ENCODE peak calls at places on chromosomes 6 and 20, in ten cellular contexts. One of them, this sample, is unnamed.

GRCh38 chr6:3753228-3753795 is 1.8 kb upstream of the PXDC1 start:
- DNase-seq in CD8-positive, alpha-beta T cell: no peak
- DNase-seq in stomach: no peak
- DNase-seq in cardiac muscle cell: no peak
- DNase-seq in PC-9: no peak
- DNase-seq in brain microvascular endothelial cell: no peak
- DNase-seq in PC-3: no peak
- DNase-seq in astrocyte of the spinal cord: no peak
- DNase-seq in fibroblast of mammary gland: no peak
- DNase-seq in endothelial cell: no peak
- DNase-seq in this sample: no peak

GRCh38 chr20:19212524-19213502 is at the start of gene SLC24A3:
- DNase-seq in CD8-positive, alpha-beta T cell: no peak
- DNase-seq in stomach: peak
- DNase-seq in cardiac muscle cell: peak
- DNase-seq in PC-9: no peak
- DNase-seq in brain microvascular endothelial cell: no peak
- DNase-seq in PC-3: peak
- DNase-seq in astrocyte of the spinal cord: peak
- DNase-seq in fibroblast of mammary gland: peak
- DNase-seq in endothelial cell: peak
- DNase-seq in this sample: no peak

GRCh38 chr20:50470249-50470858 is 39.8 kb upstream of the PTPN1 start:
- DNase-seq in CD8-positive, alpha-beta T cell: no peak
- DNase-seq in stomach: no peak
- DNase-seq in cardiac muscle cell: no peak
- DNase-seq in PC-9: no peak
- DNase-seq in brain microvascular endothelial cell: peak
- DNase-seq in PC-3: no peak
- DNase-seq in astrocyte of the spinal cord: no peak
- DNase-seq in fibroblast of mammary gland: no peak
- DNase-seq in endothelial cell: no peak
- DNase-seq in this sample: no peak

GRCh38 chr6:17584241-17584803 is 15.8 kb upstream of the FAM8A1 start:
- DNase-seq in CD8-positive, alpha-beta T cell: no peak
- DNase-seq in stomach: no peak
- DNase-seq in cardiac muscle cell: peak
- DNase-seq in PC-9: no peak
- DNase-seq in brain microvascular endothelial cell: peak
- DNase-seq in PC-3: peak
- DNase-seq in astrocyte of the spinal cord: peak
- DNase-seq in fibroblast of mammary gland: peak
- DNase-seq in endothelial cell: peak
- DNase-seq in this sample: peak

GRCh38 chr20:44028868-44029847 is 114.5 kb downstream of the TOX2 start:
- DNase-seq in CD8-positive, alpha-beta T cell: no peak
- DNase-seq in stomach: no peak
- DNase-seq in cardiac muscle cell: no peak
- DNase-seq in PC-9: no peak
- DNase-seq in brain microvascular endothelial cell: no peak
- DNase-seq in PC-3: no peak
- DNase-seq in astrocyte of the spinal cord: no peak
- DNase-seq in fibroblast of mammary gland: no peak
- DNase-seq in endothelial cell: no peak
- DNase-seq in this sample: no peak

GRCh38 chr6:125102901-125103300 is 50.7 kb upstream of the TPD52L1 start:
- DNase-seq in CD8-positive, alpha-beta T cell: no peak
- DNase-seq in stomach: no peak
- DNase-seq in cardiac muscle cell: peak
- DNase-seq in PC-9: peak
- DNase-seq in brain microvascular endothelial cell: peak
- DNase-seq in PC-3: peak
- DNase-seq in astrocyte of the spinal cord: peak
- DNase-seq in fibroblast of mammary gland: peak
- DNase-seq in endothelial cell: no peak
- DNase-seq in this sample: no peak

GRCh38 chr6:129748212-129748900 is 38.4 kb upstream of the ARHGAP18 start:
- DNase-seq in CD8-positive, alpha-beta T cell: peak
- DNase-seq in stomach: peak
- DNase-seq in cardiac muscle cell: no peak
- DNase-seq in PC-9: no peak
- DNase-seq in brain microvascular endothelial cell: peak
- DNase-seq in PC-3: peak
- DNase-seq in astrocyte of the spinal cord: peak
- DNase-seq in fibroblast of mammary gland: peak
- DNase-seq in endothelial cell: no peak
- DNase-seq in this sample: no peak

GRCh38 chr6:170448317-170448716 is 104.8 kb downstream of the PSMB1 start:
- DNase-seq in CD8-positive, alpha-beta T cell: no peak
- DNase-seq in stomach: no peak
- DNase-seq in cardiac muscle cell: no peak
- DNase-seq in PC-9: no peak
- DNase-seq in brain microvascular endothelial cell: no peak
- DNase-seq in PC-3: no peak
- DNase-seq in astrocyte of the spinal cord: no peak
- DNase-seq in fibroblast of mammary gland: no peak
- DNase-seq in endothelial cell: no peak
- DNase-seq in this sample: no peak

GRCh38 chr20:44967207-44967807 is 995 bp downstream of the STK4 start:
- DNase-seq in CD8-positive, alpha-beta T cell: no peak
- DNase-seq in stomach: no peak
- DNase-seq in cardiac muscle cell: no peak
- DNase-seq in PC-9: peak
- DNase-seq in brain microvascular endothelial cell: no peak
- DNase-seq in PC-3: peak
- DNase-seq in astrocyte of the spinal cord: no peak
- DNase-seq in fibroblast of mammary gland: peak
- DNase-seq in endothelial cell: no peak
- DNase-seq in this sample: no peak

GRCh38 chr20:46010491-46011405 is 2.0 kb downstream of the MMP9 start:
- DNase-seq in CD8-positive, alpha-beta T cell: no peak
- DNase-seq in stomach: no peak
- DNase-seq in cardiac muscle cell: no peak
- DNase-seq in PC-9: no peak
- DNase-seq in brain microvascular endothelial cell: no peak
- DNase-seq in PC-3: no peak
- DNase-seq in astrocyte of the spinal cord: no peak
- DNase-seq in fibroblast of mammary gland: no peak
- DNase-seq in endothelial cell: no peak
- DNase-seq in this sample: no peak

GRCh38 chr20:8994045-8994444 is 74.8 kb upstream of the PLCB4 start:
- DNase-seq in CD8-positive, alpha-beta T cell: no peak
- DNase-seq in stomach: no peak
- DNase-seq in cardiac muscle cell: no peak
- DNase-seq in PC-9: no peak
- DNase-seq in brain microvascular endothelial cell: no peak
- DNase-seq in PC-3: no peak
- DNase-seq in astrocyte of the spinal cord: no peak
- DNase-seq in fibroblast of mammary gland: no peak
- DNase-seq in endothelial cell: no peak
- DNase-seq in this sample: no peak

GRCh38 chr6:43838276-43839036 is 68.4 kb downstream of the VEGFA start:
- DNase-seq in CD8-positive, alpha-beta T cell: no peak
- DNase-seq in stomach: peak
- DNase-seq in cardiac muscle cell: peak
- DNase-seq in PC-9: peak
- DNase-seq in brain microvascular endothelial cell: peak
- DNase-seq in PC-3: peak
- DNase-seq in astrocyte of the spinal cord: peak
- DNase-seq in fibroblast of mammary gland: peak
- DNase-seq in endothelial cell: peak
- DNase-seq in this sample: no peak

GRCh38 chr20:37980876-37981275 is 52.4 kb downstream of the TTI1 start:
- DNase-seq in CD8-positive, alpha-beta T cell: no peak
- DNase-seq in stomach: no peak
- DNase-seq in cardiac muscle cell: no peak
- DNase-seq in PC-9: no peak
- DNase-seq in brain microvascular endothelial cell: no peak
- DNase-seq in PC-3: no peak
- DNase-seq in astrocyte of the spinal cord: no peak
- DNase-seq in fibroblast of mammary gland: no peak
- DNase-seq in endothelial cell: no peak
- DNase-seq in this sample: no peak

GRCh38 chr6:112086744-112087135 is 542 bp downstream of the TUBE1 start:
- DNase-seq in CD8-positive, alpha-beta T cell: no peak
- DNase-seq in stomach: no peak
- DNase-seq in cardiac muscle cell: peak
- DNase-seq in PC-9: peak
- DNase-seq in brain microvascular endothelial cell: peak
- DNase-seq in PC-3: peak
- DNase-seq in astrocyte of the spinal cord: peak
- DNase-seq in fibroblast of mammary gland: peak
- DNase-seq in endothelial cell: no peak
- DNase-seq in this sample: no peak
- TF ChIP-seq CTCF in CD8-positive, alpha-beta T cell: no peak
- TF ChIP-seq CTCF in stomach: no peak
- TF ChIP-seq CTCF in cardiac muscle cell: peak
- TF ChIP-seq CTCF in PC-9: peak
- TF ChIP-seq CTCF in brain microvascular endothelial cell: peak
- TF ChIP-seq CTCF in PC-3: peak
- TF ChIP-seq CTCF in astrocyte of the spinal cord: peak
- TF ChIP-seq CTCF in fibroblast of mammary gland: peak
- TF ChIP-seq CTCF in endothelial cell: no peak
- TF ChIP-seq CTCF in this sample: peak

DNA sequence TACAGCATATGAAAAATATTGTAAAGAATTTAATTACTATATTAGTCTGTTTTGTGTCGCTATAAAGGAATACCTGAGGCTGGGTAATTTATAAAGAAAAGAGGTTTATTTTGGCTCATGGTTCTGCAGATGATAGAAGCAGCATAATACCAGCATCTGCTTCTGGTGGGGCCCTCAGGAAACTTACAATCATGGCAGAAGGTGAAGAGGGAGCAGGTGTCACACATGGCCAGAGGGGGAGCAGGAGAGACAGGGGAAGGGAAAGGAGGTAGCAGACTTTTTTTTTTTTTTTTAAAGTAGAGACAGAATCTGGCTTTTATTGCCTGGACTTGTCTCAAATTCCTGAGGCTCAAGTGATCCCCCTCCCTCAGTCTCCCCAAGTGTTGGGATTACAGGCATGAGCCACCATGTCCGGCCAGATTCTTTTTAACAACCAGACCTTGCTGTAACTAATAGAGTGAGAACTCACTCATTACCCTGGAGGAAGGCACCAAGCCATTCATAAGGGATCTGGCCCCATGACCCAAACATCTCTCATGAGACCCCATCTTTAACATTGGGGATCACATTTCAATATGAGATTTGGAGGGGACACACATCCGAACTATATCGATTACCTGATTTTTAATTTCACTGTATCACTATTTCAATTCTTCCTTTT is 64.6 kb downstream of the MAN1A1 start:
- DNase-seq in CD8-positive, alpha-beta T cell: no peak
- DNase-seq in stomach: no peak
- DNase-seq in cardiac muscle cell: no peak
- DNase-seq in PC-9: peak
- DNase-seq in brain microvascular endothelial cell: no peak
- DNase-seq in PC-3: peak
- DNase-seq in astrocyte of the spinal cord: no peak
- DNase-seq in fibroblast of mammary gland: no peak
- DNase-seq in endothelial cell: peak
- DNase-seq in this sample: no peak
- TF ChIP-seq CTCF in CD8-positive, alpha-beta T cell: no peak
- TF ChIP-seq CTCF in stomach: no peak
- TF ChIP-seq CTCF in cardiac muscle cell: peak
- TF ChIP-seq CTCF in PC-9: peak
- TF ChIP-seq CTCF in brain microvascular endothelial cell: peak
- TF ChIP-seq CTCF in PC-3: peak
- TF ChIP-seq CTCF in astrocyte of the spinal cord: peak
- TF ChIP-seq CTCF in fibroblast of mammary gland: peak
- TF ChIP-seq CTCF in endothelial cell: peak
- TF ChIP-seq CTCF in this sample: peak

GRCh38 chr20:48169650-48170049 is 384.4 kb upstream of the SULF2 start:
- DNase-seq in CD8-positive, alpha-beta T cell: no peak
- DNase-seq in stomach: no peak
- DNase-seq in cardiac muscle cell: no peak
- DNase-seq in PC-9: no peak
- DNase-seq in brain microvascular endothelial cell: no peak
- DNase-seq in PC-3: peak
- DNase-seq in astrocyte of the spinal cord: no peak
- DNase-seq in fibroblast of mammary gland: no peak
- DNase-seq in endothelial cell: no peak
- DNase-seq in this sample: no peak

GRCh38 chr20:48171071-48171470 is 385.8 kb upstream of the SULF2 start:
- DNase-seq in CD8-positive, alpha-beta T cell: no peak
- DNase-seq in stomach: no peak
- DNase-seq in cardiac muscle cell: no peak
- DNase-seq in PC-9: no peak
- DNase-seq in brain microvascular endothelial cell: no peak
- DNase-seq in PC-3: no peak
- DNase-seq in astrocyte of the spinal cord: no peak
- DNase-seq in fibroblast of mammary gland: no peak
- DNase-seq in endothelial cell: no peak
- DNase-seq in this sample: no peak

GRCh38 chr20:48175261-48175660 is 390.0 kb upstream of the SULF2 start:
- DNase-seq in CD8-positive, alpha-beta T cell: no peak
- DNase-seq in stomach: no peak
- DNase-seq in cardiac muscle cell: no peak
- DNase-seq in PC-9: no peak
- DNase-seq in brain microvascular endothelial cell: no peak
- DNase-seq in PC-3: no peak
- DNase-seq in astrocyte of the spinal cord: no peak
- DNase-seq in fibroblast of mammary gland: no peak
- DNase-seq in endothelial cell: no peak
- DNase-seq in this sample: no peak

GRCh38 chr20:48170625-48171024 is 385.3 kb upstream of the SULF2 start:
- DNase-seq in CD8-positive, alpha-beta T cell: no peak
- DNase-seq in stomach: no peak
- DNase-seq in cardiac muscle cell: no peak
- DNase-seq in PC-9: no peak
- DNase-seq in brain microvascular endothelial cell: no peak
- DNase-seq in PC-3: no peak
- DNase-seq in astrocyte of the spinal cord: no peak
- DNase-seq in fibroblast of mammary gland: no peak
- DNase-seq in endothelial cell: no peak
- DNase-seq in this sample: no peak

GRCh38 chr20:48171626-48172025 is 386.3 kb upstream of the SULF2 start:
- DNase-seq in CD8-positive, alpha-beta T cell: no peak
- DNase-seq in stomach: no peak
- DNase-seq in cardiac muscle cell: no peak
- DNase-seq in PC-9: no peak
- DNase-seq in brain microvascular endothelial cell: no peak
- DNase-seq in PC-3: no peak
- DNase-seq in astrocyte of the spinal cord: no peak
- DNase-seq in fibroblast of mammary gland: no peak
- DNase-seq in endothelial cell: no peak
- DNase-seq in this sample: no peak
- TF ChIP-seq CTCF in CD8-positive, alpha-beta T cell: no peak
- TF ChIP-seq CTCF in stomach: no peak
- TF ChIP-seq CTCF in cardiac muscle cell: no peak
- TF ChIP-seq CTCF in PC-9: no peak
- TF ChIP-seq CTCF in brain microvascular endothelial cell: no peak
- TF ChIP-seq CTCF in PC-3: no peak
- TF ChIP-seq CTCF in astrocyte of the spinal cord: no peak
- TF ChIP-seq CTCF in fibroblast of mammary gland: no peak
- TF ChIP-seq CTCF in endothelial cell: no peak
- TF ChIP-seq CTCF in this sample: no peak

DNA sequence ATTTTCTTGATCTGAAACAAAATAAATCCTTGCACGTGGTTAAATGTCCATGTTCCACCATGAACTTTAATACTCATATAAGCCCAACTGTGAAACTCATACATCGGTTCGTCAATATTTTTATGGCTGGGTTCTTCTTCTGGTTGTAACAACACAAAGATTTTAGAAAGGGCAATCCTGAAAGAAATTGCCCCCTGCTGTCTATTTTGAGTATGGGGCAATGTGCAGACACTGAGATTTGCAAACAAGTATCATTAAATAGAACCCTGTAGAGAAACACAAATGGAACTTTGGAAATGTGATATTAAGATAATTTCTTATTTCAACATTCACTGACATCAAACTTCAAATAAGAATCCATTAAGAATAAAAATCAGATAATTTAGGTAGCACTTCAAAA is 80.2 kb upstream of the PHACTR1 start:
- DNase-seq in CD8-positive, alpha-beta T cell: no peak
- DNase-seq in stomach: no peak
- DNase-seq in cardiac muscle cell: no peak
- DNase-seq in PC-9: no peak
- DNase-seq in brain microvascular endothelial cell: no peak
- DNase-seq in PC-3: peak
- DNase-seq in astrocyte of the spinal cord: no peak
- DNase-seq in fibroblast of mammary gland: no peak
- DNase-seq in endothelial cell: no peak
- DNase-seq in this sample: no peak
- TF ChIP-seq CTCF in CD8-positive, alpha-beta T cell: no peak
- TF ChIP-seq CTCF in stomach: no peak
- TF ChIP-seq CTCF in cardiac muscle cell: peak
- TF ChIP-seq CTCF in PC-9: peak
- TF ChIP-seq CTCF in brain microvascular endothelial cell: peak
- TF ChIP-seq CTCF in PC-3: peak
- TF ChIP-seq CTCF in astrocyte of the spinal cord: peak
- TF ChIP-seq CTCF in fibroblast of mammary gland: no peak
- TF ChIP-seq CTCF in endothelial cell: peak
- TF ChIP-seq CTCF in this sample: no peak

This sample was measured in D721Med.